ENCODE peak calls at places on chromosomes 13 and 19, in eight cellular contexts. One of them, this sample, is unnamed.

GRCh38 chr19:30450101-30450500 is 77.9 kb downstream of the ZNF536 start:
- DNase-seq in SK-N-DZ: no peak
- DNase-seq in stomach: no peak
- DNase-seq in cardiac fibroblast: no peak
- DNase-seq in activated CD4-positive, alpha-beta T cell treated with anti-CD3 and anti-CD28 coated beads, Interleukin-2, amount 50 U/mL, for 48 hours: no peak
- DNase-seq in immature natural killer cell: no peak
- DNase-seq in EH: no peak
- DNase-seq in EL: no peak
- DNase-seq in this sample: peak

GRCh38 chr13:114148521-114148855 is 16.1 kb upstream of the RASA3 start:
- DNase-seq in stomach: peak
- DNase-seq in immature natural killer cell: peak
- DNase-seq in EL: no peak
- DNase-seq in SK-N-DZ: no peak
- DNase-seq in cardiac fibroblast: no peak
- DNase-seq in activated CD4-positive, alpha-beta T cell treated with anti-CD3 and anti-CD28 coated beads, Interleukin-2, amount 50 U/mL, for 48 hours: peak
- DNase-seq in EH: no peak
- DNase-seq in this sample: no peak

GRCh38 chr19:45213031-45213430 is 32.2 kb downstream of the EXOC3L2 start:
- DNase-seq in activated CD4-positive, alpha-beta T cell treated with anti-CD3 and anti-CD28 coated beads, Interleukin-2, amount 50 U/mL, for 48 hours: no peak
- DNase-seq in cardiac fibroblast: no peak
- DNase-seq in SK-N-DZ: no peak
- DNase-seq in immature natural killer cell: no peak
- DNase-seq in stomach: no peak
- DNase-seq in EH: no peak
- DNase-seq in EL: no peak
- DNase-seq in this sample: no peak

GRCh38 chr13:32309312-32309711 is 5.9 kb downstream of the ZAR1L start:
- DNase-seq in EH: no peak
- DNase-seq in activated CD4-positive, alpha-beta T cell treated with anti-CD3 and anti-CD28 coated beads, Interleukin-2, amount 50 U/mL, for 48 hours: no peak
- DNase-seq in immature natural killer cell: no peak
- DNase-seq in stomach: no peak
- DNase-seq in EL: no peak
- DNase-seq in SK-N-DZ: no peak
- DNase-seq in cardiac fibroblast: no peak
- DNase-seq in this sample: no peak

GRCh38 chr19:14473073-14473790 is 1.9 kb downstream of the PTGER1 start:
- DNase-seq in cardiac fibroblast: no peak
- DNase-seq in immature natural killer cell: no peak
- DNase-seq in SK-N-DZ: no peak
- DNase-seq in EL: no peak
- DNase-seq in EH: no peak
- DNase-seq in activated CD4-positive, alpha-beta T cell treated with anti-CD3 and anti-CD28 coated beads, Interleukin-2, amount 50 U/mL, for 48 hours: no peak
- DNase-seq in stomach: no peak
- DNase-seq in this sample: no peak

GRCh38 chr19:52689804-52690394 is 44.9 kb downstream of the ZNF611 start:
- DNase-seq in activated CD4-positive, alpha-beta T cell treated with anti-CD3 and anti-CD28 coated beads, Interleukin-2, amount 50 U/mL, for 48 hours: peak
- DNase-seq in cardiac fibroblast: no peak
- DNase-seq in EL: no peak
- DNase-seq in immature natural killer cell: no peak
- DNase-seq in SK-N-DZ: peak
- DNase-seq in EH: no peak
- DNase-seq in stomach: peak
- DNase-seq in this sample: no peak

GRCh38 chr13:76725211-76725610 is 161.0 kb downstream of the KCTD12 start:
- DNase-seq in cardiac fibroblast: peak
- DNase-seq in activated CD4-positive, alpha-beta T cell treated with anti-CD3 and anti-CD28 coated beads, Interleukin-2, amount 50 U/mL, for 48 hours: no peak
- DNase-seq in SK-N-DZ: no peak
- DNase-seq in EH: peak
- DNase-seq in EL: peak
- DNase-seq in immature natural killer cell: no peak
- DNase-seq in stomach: no peak
- DNase-seq in this sample: no peak

GRCh38 chr19:40192758-40193586 is 1.7 kb downstream of the MAP3K10 start:
- DNase-seq in activated CD4-positive, alpha-beta T cell treated with anti-CD3 and anti-CD28 coated beads, Interleukin-2, amount 50 U/mL, for 48 hours: no peak
- DNase-seq in stomach: no peak
- DNase-seq in EL: no peak
- DNase-seq in immature natural killer cell: no peak
- DNase-seq in cardiac fibroblast: no peak
- DNase-seq in EH: no peak
- DNase-seq in SK-N-DZ: no peak
- DNase-seq in this sample: no peak

GRCh38 chr19:55300821-55301458 is 17.1 kb downstream of the BRSK1 start:
- DNase-seq in stomach: no peak
- DNase-seq in EH: no peak
- DNase-seq in EL: no peak
- DNase-seq in immature natural killer cell: no peak
- DNase-seq in activated CD4-positive, alpha-beta T cell treated with anti-CD3 and anti-CD28 coated beads, Interleukin-2, amount 50 U/mL, for 48 hours: no peak
- DNase-seq in SK-N-DZ: no peak
- DNase-seq in cardiac fibroblast: no peak
- DNase-seq in this sample: peak

GRCh38 chr19:1000591-1001537 is 645 bp downstream of the GRIN3B start:
- DNase-seq in stomach: no peak
- DNase-seq in cardiac fibroblast: no peak
- DNase-seq in activated CD4-positive, alpha-beta T cell treated with anti-CD3 and anti-CD28 coated beads, Interleukin-2, amount 50 U/mL, for 48 hours: no peak
- DNase-seq in EL: no peak
- DNase-seq in EH: no peak
- DNase-seq in SK-N-DZ: no peak
- DNase-seq in immature natural killer cell: no peak
- DNase-seq in this sample: no peak

GRCh38 chr19:8096071-8096470 is 43.5 kb downstream of the CCL25 start:
- DNase-seq in immature natural killer cell: no peak
- DNase-seq in EH: no peak
- DNase-seq in cardiac fibroblast: no peak
- DNase-seq in stomach: no peak
- DNase-seq in activated CD4-positive, alpha-beta T cell treated with anti-CD3 and anti-CD28 coated beads, Interleukin-2, amount 50 U/mL, for 48 hours: no peak
- DNase-seq in SK-N-DZ: no peak
- DNase-seq in EL: no peak
- DNase-seq in this sample: no peak

GRCh38 chr19:49129238-49129583 is 9.9 kb downstream of the PPFIA3 start:
- DNase-seq in immature natural killer cell: no peak
- DNase-seq in activated CD4-positive, alpha-beta T cell treated with anti-CD3 and anti-CD28 coated beads, Interleukin-2, amount 50 U/mL, for 48 hours: no peak
- DNase-seq in EH: no peak
- DNase-seq in cardiac fibroblast: no peak
- DNase-seq in EL: no peak
- DNase-seq in SK-N-DZ: no peak
- DNase-seq in stomach: no peak
- DNase-seq in this sample: no peak

GRCh38 chr13:113207890-113208423 is 512 bp downstream of the PCID2 start:
- DNase-seq in immature natural killer cell: no peak
- DNase-seq in SK-N-DZ: peak
- DNase-seq in activated CD4-positive, alpha-beta T cell treated with anti-CD3 and anti-CD28 coated beads, Interleukin-2, amount 50 U/mL, for 48 hours: peak
- DNase-seq in stomach: no peak
- DNase-seq in EL: peak
- DNase-seq in EH: peak
- DNase-seq in cardiac fibroblast: peak
- DNase-seq in this sample: no peak

GRCh38 chr13:76825415-76825814 is 60.8 kb downstream of the KCTD12 start:
- DNase-seq in stomach: no peak
- DNase-seq in cardiac fibroblast: no peak
- DNase-seq in immature natural killer cell: no peak
- DNase-seq in SK-N-DZ: no peak
- DNase-seq in EH: peak
- DNase-seq in EL: no peak
- DNase-seq in activated CD4-positive, alpha-beta T cell treated with anti-CD3 and anti-CD28 coated beads, Interleukin-2, amount 50 U/mL, for 48 hours: no peak
- DNase-seq in this sample: no peak

GRCh38 chr13:111665691-111666095 is 345.3 kb downstream of the TEX29 start:
- DNase-seq in stomach: no peak
- DNase-seq in EH: no peak
- DNase-seq in activated CD4-positive, alpha-beta T cell treated with anti-CD3 and anti-CD28 coated beads, Interleukin-2, amount 50 U/mL, for 48 hours: no peak
- DNase-seq in SK-N-DZ: no peak
- DNase-seq in EL: no peak
- DNase-seq in cardiac fibroblast: no peak
- DNase-seq in immature natural killer cell: no peak
- DNase-seq in this sample: no peak

GRCh38 chr13:49602005-49602404 is 16.6 kb upstream of the RCBTB1 start:
- DNase-seq in EL: no peak
- DNase-seq in EH: no peak
- DNase-seq in cardiac fibroblast: no peak
- DNase-seq in SK-N-DZ: no peak
- DNase-seq in immature natural killer cell: no peak
- DNase-seq in stomach: no peak
- DNase-seq in activated CD4-positive, alpha-beta T cell treated with anti-CD3 and anti-CD28 coated beads, Interleukin-2, amount 50 U/mL, for 48 hours: no peak
- DNase-seq in this sample: no peak

GRCh38 chr19:38490861-38491260 is 57.4 kb downstream of the RYR1 start:
- DNase-seq in immature natural killer cell: no peak
- DNase-seq in cardiac fibroblast: no peak
- DNase-seq in EH: no peak
- DNase-seq in activated CD4-positive, alpha-beta T cell treated with anti-CD3 and anti-CD28 coated beads, Interleukin-2, amount 50 U/mL, for 48 hours: no peak
- DNase-seq in stomach: no peak
- DNase-seq in SK-N-DZ: no peak
- DNase-seq in EL: no peak
- DNase-seq in this sample: no peak

GRCh38 chr13:110925023-110925608 is 10.2 kb upstream of the ANKRD10 start:
- DNase-seq in immature natural killer cell: peak
- DNase-seq in activated CD4-positive, alpha-beta T cell treated with anti-CD3 and anti-CD28 coated beads, Interleukin-2, amount 50 U/mL, for 48 hours: no peak
- DNase-seq in EL: no peak
- DNase-seq in cardiac fibroblast: peak
- DNase-seq in SK-N-DZ: peak
- DNase-seq in stomach: no peak
- DNase-seq in EH: peak
- DNase-seq in this sample: no peak

GRCh38 chr13:42580644-42581043 is 6.7 kb downstream of the TNFSF11 start:
- DNase-seq in cardiac fibroblast: no peak
- DNase-seq in stomach: no peak
- DNase-seq in immature natural killer cell: peak
- DNase-seq in SK-N-DZ: no peak
- DNase-seq in activated CD4-positive, alpha-beta T cell treated with anti-CD3 and anti-CD28 coated beads, Interleukin-2, amount 50 U/mL, for 48 hours: no peak
- DNase-seq in EH: no peak
- DNase-seq in EL: no peak
- DNase-seq in this sample: no peak

GRCh38 chr19:46412983-46413261 is 442 bp downstream of the CCDC8 start:
- DNase-seq in cardiac fibroblast: no peak
- DNase-seq in EH: no peak
- DNase-seq in stomach: no peak
- DNase-seq in SK-N-DZ: no peak
- DNase-seq in activated CD4-positive, alpha-beta T cell treated with anti-CD3 and anti-CD28 coated beads, Interleukin-2, amount 50 U/mL, for 48 hours: no peak
- DNase-seq in immature natural killer cell: no peak
- DNase-seq in EL: no peak
- DNase-seq in this sample: no peak

GRCh38 chr13:90302113-90302512 is 1045.4 kb upstream of the MIR17HG start:
- DNase-seq in activated CD4-positive, alpha-beta T cell treated with anti-CD3 and anti-CD28 coated beads, Interleukin-2, amount 50 U/mL, for 48 hours: no peak
- DNase-seq in EH: peak
- DNase-seq in EL: peak
- DNase-seq in cardiac fibroblast: peak
- DNase-seq in stomach: no peak
- DNase-seq in SK-N-DZ: no peak
- DNase-seq in immature natural killer cell: no peak
- DNase-seq in this sample: peak

GRCh38 chr19:34436716-34437115 is 8.5 kb downstream of the UBA2 start:
- DNase-seq in EH: no peak
- DNase-seq in stomach: no peak
- DNase-seq in SK-N-DZ: no peak
- DNase-seq in EL: no peak
- DNase-seq in immature natural killer cell: no peak
- DNase-seq in cardiac fibroblast: peak
- DNase-seq in activated CD4-positive, alpha-beta T cell treated with anti-CD3 and anti-CD28 coated beads, Interleukin-2, amount 50 U/mL, for 48 hours: no peak
- DNase-seq in this sample: no peak

GRCh38 chr19:9806781-9807180 is 12.1 kb downstream of the FBXL12 start:
- DNase-seq in SK-N-DZ: no peak
- DNase-seq in activated CD4-positive, alpha-beta T cell treated with anti-CD3 and anti-CD28 coated beads, Interleukin-2, amount 50 U/mL, for 48 hours: no peak
- DNase-seq in stomach: no peak
- DNase-seq in cardiac fibroblast: no peak
- DNase-seq in EH: no peak
- DNase-seq in immature natural killer cell: no peak
- DNase-seq in EL: no peak
- DNase-seq in this sample: no peak

This sample was measured in pons.